ENCODE peak calls at places on chromosomes 3 and 15, in six cellular contexts. P is A673, X is mesenchymal stem cell, B is HCT116, N is AG04450, F is psoas muscle. Y is an unnamed sample.

GRCh38 chr15:69629631-69630161 is 177.1 kb downstream of the RPLP1 start:
- DNase-seq in P (no peak), X (no peak), B (no peak), N (no peak), F (no peak), Y (no peak)

GRCh38 chr15:22918056-22918455 is 62.1 kb downstream of the CYFIP1 start:
- DNase-seq in P (no peak), X (peak; percentile 57), B (peak; percentile 23), N (no peak), F (no peak), Y (no peak)

GRCh38 chr3:114179575-114179974 is 723 bp upstream of the DRD3 start:
- DNase-seq in P (peak; percentile 28), X (peak; percentile 24), B (peak; percentile 15), N (peak; percentile 2), F (no peak), Y (no peak)

GRCh38 chr3:53794597-53794996 is 51.6 kb downstream of the CHDH start:
- DNase-seq in P (no peak), X (no peak), B (no peak), N (no peak), F (no peak), Y (no peak)

GRCh38 chr3:55519016-55519415 is 31.9 kb upstream of the WNT5A start:
- DNase-seq in P (no peak), X (peak; percentile 39), B (no peak), N (no peak), F (no peak), Y (no peak)

GRCh38 chr3:184126006-184126405 is 9.2 kb upstream of the EIF2B5 start:
- DNase-seq in P (no peak), X (no peak), B (no peak), N (no peak), F (no peak), Y (no peak)

GRCh38 chr15:78133801-78134200 is 2.6 kb upstream of the CIB2 start:
- DNase-seq in P (no peak), X (no peak), B (no peak), N (no peak), F (no peak), Y (no peak)

GRCh38 chr3:42507252-42507651 is 4.8 kb downstream of the VIPR1 start:
- DNase-seq in P (no peak), X (no peak), B (no peak), N (no peak), F (no peak), Y (no peak)

GRCh38 chr3:98986073-98986472 is 84.6 kb upstream of the DCBLD2 start:
- DNase-seq in P (peak; percentile 29), X (peak; percentile 79), B (peak; percentile 40), N (peak; percentile 91), F (no peak), Y (no peak)

GRCh38 chr3:49461443-49462171 is 8.5 kb upstream of the DAG1 start:
- DNase-seq in P (no peak), X (peak; percentile 72), B (no peak), N (no peak), F (no peak), Y (no peak)

GRCh38 chr3:177379045-177379444 is 181.8 kb upstream of the TBL1XR1 start:
- DNase-seq in P (no peak), X (no peak), B (no peak), N (no peak), F (no peak), Y (no peak)

GRCh38 chr3:71578045-71578730 is 5.3 kb downstream of the FOXP1 start:
- DNase-seq in P (no peak), X (no peak), B (no peak), N (no peak), F (no peak), Y (no peak)

GRCh38 chr3:13648744-13649096 is 99.8 kb downstream of the FBLN2 start:
- DNase-seq in P (no peak), X (no peak), B (no peak), N (no peak), F (no peak), Y (no peak)

GRCh38 chr15:33934896-33935295 is 33.4 kb upstream of the CHRM5 start:
- DNase-seq in P (no peak), X (no peak), B (no peak), N (no peak), F (no peak), Y (no peak)

GRCh38 chr3:126556637-126557414 is 1.9 kb downstream of the C3orf22 start:
- DNase-seq in P (no peak), X (no peak), B (no peak), N (no peak), F (no peak), Y (no peak)

GRCh38 chr3:45957606-45958005 is 14.3 kb downstream of the CXCR6 start:
- DNase-seq in P (no peak), X (no peak), B (no peak), N (no peak), F (no peak), Y (no peak)

GRCh38 chr3:189188466-189188865 is 16.7 kb downstream of the TPRG1 start:
- DNase-seq in P (no peak), X (no peak), B (no peak), N (no peak), F (no peak), Y (no peak)

GRCh38 chr3:71310595-71311319 is 272.8 kb downstream of the FOXP1 start:
- DNase-seq in P (peak; percentile 17), X (peak; percentile 20), B (no peak), N (no peak), F (peak; percentile 50), Y (peak; percentile 53)

GRCh38 chr15:31102374-31103342 is 1.1 kb upstream of the TRPM1 start:
- DNase-seq in P (no peak), X (no peak), B (no peak), N (no peak), F (no peak), Y (no peak)

GRCh38 chr15:39551476-39551875 is 29.4 kb upstream of the THBS1 start:
- DNase-seq in P (no peak), X (no peak), B (no peak), N (no peak), F (no peak), Y (no peak)

GRCh38 chr3:43537206-43537605 is 84.6 kb downstream of the ANO10 start:
- DNase-seq in P (no peak), X (no peak), B (no peak), N (no peak), F (no peak), Y (no peak)

DNA sequence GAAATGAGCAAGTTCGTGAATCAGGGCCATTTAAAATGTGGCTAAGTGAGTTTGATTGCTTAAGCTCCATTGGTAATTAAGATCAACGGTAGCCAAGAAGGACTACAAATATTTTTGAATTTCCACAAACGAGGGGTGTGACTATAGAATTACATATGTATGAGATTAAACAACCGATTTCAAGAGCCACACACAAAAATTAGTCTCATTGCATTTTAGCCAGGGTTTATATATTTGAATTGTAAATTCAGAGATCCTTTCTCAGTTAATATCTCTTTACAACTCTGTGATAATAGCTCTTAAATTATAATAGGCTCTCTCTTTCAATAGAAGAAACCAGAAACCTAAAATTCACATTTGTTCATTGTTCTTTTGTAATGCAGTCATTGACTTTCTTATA is 325.6 kb upstream of the ICE2 start:
- DNase-seq in P (peak; percentile 35), X (no peak), B (no peak), N (no peak), F (no peak), Y (no peak)
- H3K4me3 ChIP-seq in P (no peak overlapping the region), X (no peak overlapping the region), B (no peak overlapping the region), N (no peak overlapping the region), F (no peak overlapping the region), Y (no peak overlapping the region)

GRCh38 chr3:159620873-159621272 is 367.8 kb upstream of the IL12A start:
- DNase-seq in P (no peak), X (peak; percentile 69), B (peak; percentile 35), N (no peak), F (no peak), Y (no peak)

GRCh38 chr3:159616234-159616825 is 372.3 kb upstream of the IL12A start:
- DNase-seq in P (peak; percentile 37), X (peak; percentile 63), B (no peak), N (no peak), F (no peak), Y (peak; percentile 31)

GRCh38 chr3:159624616-159625015 is 364.0 kb upstream of the IL12A start:
- DNase-seq in P (no peak), X (no peak), B (no peak), N (no peak), F (no peak), Y (no peak)

GRCh38 chr3:159620281-159620680 is 368.4 kb upstream of the IL12A start:
- DNase-seq in P (no peak), X (no peak), B (no peak), N (no peak), F (no peak), Y (no peak)

DNA sequence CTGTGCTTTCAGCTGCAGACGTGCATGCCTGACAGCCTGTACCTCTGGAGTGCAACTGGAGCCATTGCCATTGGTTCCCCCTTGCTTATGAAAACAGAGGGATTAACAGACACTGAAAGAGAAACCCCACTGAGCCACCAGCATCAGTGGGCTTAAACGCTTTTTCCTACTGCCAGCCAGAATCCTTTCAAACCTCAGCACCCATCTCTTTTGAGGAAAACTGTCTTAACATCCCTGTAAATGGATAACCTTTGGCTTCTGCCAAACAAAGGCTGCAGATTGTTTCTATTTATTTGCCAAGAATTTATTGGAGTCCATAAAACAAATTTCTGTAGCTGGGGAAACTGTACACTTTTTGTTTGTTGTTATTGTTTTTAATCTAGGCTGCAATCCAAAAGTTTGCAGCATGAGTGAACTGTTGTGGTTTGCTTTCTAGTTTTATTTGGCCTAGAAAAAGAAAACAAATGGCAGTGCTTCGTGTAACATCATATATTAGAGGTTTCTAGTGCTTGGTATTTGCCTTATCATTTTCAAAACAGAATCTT is 369.2 kb upstream of the IL12A start:
- DNase-seq in P (peak; percentile 41), X (peak; percentile 70), B (no peak), N (no peak), F (no peak), Y (no peak)
- H3K27ac ChIP-seq in P (no peak overlapping the region), X (peak overlapping the region; percentile 28), B (no peak overlapping the region), N (no peak overlapping the region), F (no peak overlapping the region), Y (no peak overlapping the region)

DNA sequence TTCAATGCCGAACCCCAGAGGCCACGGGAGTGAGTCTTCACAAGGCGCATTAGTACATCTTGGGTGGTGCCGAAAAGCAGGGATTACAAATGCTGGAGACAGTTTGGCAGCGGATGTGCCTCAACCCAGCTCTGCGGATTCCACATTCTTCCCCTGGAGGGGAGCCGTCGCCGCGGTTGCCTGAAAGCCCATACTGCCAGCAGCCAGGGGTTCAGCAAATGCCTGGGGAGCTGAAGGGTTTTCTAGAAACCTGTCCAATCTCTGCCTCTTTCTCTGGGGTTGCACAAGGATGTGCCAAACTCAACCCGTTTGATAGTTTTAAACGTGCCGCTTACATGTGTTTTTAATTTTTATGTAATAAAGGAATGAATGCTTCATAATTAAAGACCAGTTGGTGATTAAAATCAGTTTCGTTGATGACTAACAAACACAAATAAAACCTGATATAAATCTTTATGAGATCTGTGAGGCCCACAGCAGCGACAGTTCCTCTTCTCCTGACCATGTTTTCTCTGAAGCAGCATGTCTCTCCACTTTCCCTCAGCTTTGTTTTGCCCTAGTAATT is 74.6 kb upstream of the LEKR1 start:
- DNase-seq in P (peak; percentile 92), X (peak; percentile 62), B (no peak), N (peak; percentile 51), F (peak; percentile 60), Y (peak; percentile 31)
- H3K4me3 ChIP-seq in P (peak overlapping the region; percentile 11), X (peak overlapping the region; percentile 34), B (no peak overlapping the region), N (peak overlapping the region; percentile 25), F (no peak overlapping the region), Y (peak overlapping the region; percentile 34)

DNA sequence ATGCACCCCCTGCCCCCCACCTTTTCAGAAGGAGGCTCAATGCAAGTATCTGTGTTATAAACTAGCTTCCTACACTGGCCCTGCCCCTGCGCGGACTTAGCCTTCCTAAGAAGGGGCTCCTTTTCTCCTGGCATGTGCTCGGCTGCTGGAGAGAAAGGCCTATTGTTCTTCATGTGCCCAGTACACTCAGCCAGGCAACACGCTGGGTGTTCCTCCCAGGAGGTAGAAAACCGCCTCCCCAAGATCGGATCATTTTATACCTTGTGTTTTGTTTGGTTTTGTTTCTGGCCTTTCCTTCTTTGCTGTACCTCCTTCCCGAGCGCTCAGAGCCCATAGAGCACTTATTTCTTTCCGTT is 30.2 kb downstream of the CCNL1 start:
- DNase-seq in P (peak; percentile 67), X (no peak), B (peak; percentile 74), N (no peak), F (no peak), Y (no peak)
- H3K27ac ChIP-seq in P (peak overlapping the region; percentile 75), X (peak overlapping the region; percentile 90), B (peak overlapping the region; percentile 99), N (no peak overlapping the region), F (peak overlapping the region; percentile 74), Y (peak overlapping the region; percentile 89)

Y was measured in left ventricle myocardium inferior.